ENCODE peak calls at places on chromosomes 5 and 9, in four cellular contexts. B is HAP-1, N is NCI-H1417 treated with DMSO at 0.1 percent for 48 hours, V is nucleus accumbens. Y is an unnamed sample.

GRCh38 chr5:5671823-5672222 is 249.3 kb downstream of the ICE1 start:
- DNase-seq in B (no peak), N (no peak), V (no peak), Y (no peak)

GRCh38 chr5:67305913-67306710 is 109.5 kb upstream of the CD180 start:
- DNase-seq in N (no peak), V (no peak), B (no peak), Y (no peak)

GRCh38 chr9:135221576-135221950 is 134.1 kb downstream of the OLFM1 start:
- DNase-seq in N (no peak), V (no peak), B (no peak), Y (no peak)

GRCh38 chr5:73693573-73694061 is 67.6 kb downstream of the ARHGEF28 start:
- DNase-seq in B (peak), N (no peak), V (no peak), Y (no peak)

GRCh38 chr5:20229286-20230005 is 241.4 kb upstream of the CDH18 start:
- DNase-seq in B (no peak), N (no peak), V (no peak), Y (no peak)

GRCh38 chr9:89445135-89445797 is 52.6 kb downstream of the SEMA4D start:
- DNase-seq in V (no peak), N (no peak), B (no peak), Y (no peak)

GRCh38 chr5:113612060-113612496 is 98.6 kb downstream of the YTHDC2 start:
- DNase-seq in B (peak), N (no peak), V (no peak), Y (no peak)

GRCh38 chr5:2441496-2442180 is 309.8 kb downstream of the IRX2 start:
- DNase-seq in B (no peak), N (no peak), V (no peak), Y (no peak)

GRCh38 chr9:37251452-37251851 is 131.1 kb downstream of the ZCCHC7 start:
- DNase-seq in N (no peak), V (no peak), B (peak), Y (no peak)

GRCh38 chr5:145697251-145698016 is 137.7 kb downstream of the PRELID2 start:
- DNase-seq in B (no peak), N (no peak), V (no peak), Y (no peak)

GRCh38 chr9:93890436-93890935 is 64.7 kb downstream of the BARX1 start:
- DNase-seq in V (no peak), B (no peak), N (no peak), Y (no peak)

GRCh38 chr5:157761690-157762611 is 18.4 kb downstream of the LSM11 start:
- DNase-seq in B (peak), V (no peak), N (no peak), Y (no peak)

GRCh38 chr5:166488560-166488959 is 1802.9 kb upstream of the WWC1 start:
- DNase-seq in N (no peak), B (no peak), V (no peak), Y (no peak)

GRCh38 chr5:89105836-89106235 is 222.9 kb upstream of the MEF2C start:
- DNase-seq in V (no peak), N (no peak), B (no peak), Y (no peak)

GRCh38 chr5:83653669-83654068 is 67.0 kb downstream of the HAPLN1 start:
- DNase-seq in N (no peak), B (no peak), V (no peak), Y (no peak)

GRCh38 chr5:59506285-59506877 is 387.1 kb downstream of the PDE4D start:
- DNase-seq in B (no peak), N (peak), V (no peak), Y (no peak)

GRCh38 chr5:172696171-172696849 is 55.2 kb downstream of the NEURL1B start:
- DNase-seq in B (no peak), V (no peak), N (no peak), Y (peak)

GRCh38 chr5:108726446-108727091 is 21.1 kb upstream of the FER start:
- DNase-seq in B (no peak), V (no peak), N (no peak), Y (no peak)

GRCh38 chr5:113122053-113122452 is 145.5 kb downstream of the DCP2 start:
- DNase-seq in B (no peak), N (no peak), V (no peak), Y (no peak)

GRCh38 chr5:2653991-2654390 is 97.5 kb downstream of the IRX2 start:
- DNase-seq in B (no peak), V (no peak), N (no peak), Y (no peak)

GRCh38 chr9:97510797-97511761 is 9.6 kb downstream of the TMOD1 start:
- DNase-seq in V (no peak), N (no peak), B (no peak), Y (peak)

GRCh38 chr9:99296375-99296951 is 74.4 kb downstream of the SEC61B start:
- DNase-seq in N (peak), V (no peak), B (no peak), Y (no peak)

GRCh38 chr5:128409401-128409800 is 128.6 kb downstream of the FBN2 start:
- DNase-seq in B (no peak), N (no peak), V (no peak), Y (no peak)

GRCh38 chr5:65955746-65956145 is 29.4 kb downstream of the ERBIN start:
- DNase-seq in B (no peak), N (no peak), V (no peak), Y (no peak)

GRCh38 chr9:130927995-130928900 is 10.8 kb downstream of the FIBCD1 start:
- DNase-seq in N (no peak), V (peak), B (no peak), Y (no peak)

GRCh38 chr5:1644810-1645571 is 121.2 kb upstream of the LPCAT1 start:
- DNase-seq in B (peak), V (peak), N (no peak), Y (peak)

GRCh38 chr5:179342577-179342976 is 2.7 kb downstream of the ADAMTS2 start:
- DNase-seq in B (no peak), V (no peak), N (no peak), Y (peak)

GRCh38 chr5:40797273-40798011 is 732 bp downstream of the PRKAA1 start:
- DNase-seq in B (peak), N (peak), V (peak), Y (peak)

GRCh38 chr9:81609782-81610738 is 79.3 kb downstream of the TLE1 start:
- DNase-seq in N (no peak), B (no peak), V (no peak), Y (no peak)

GRCh38 chr9:131997076-131997475 is 82.6 kb downstream of the MED27 start:
- DNase-seq in B (no peak), V (no peak), N (no peak), Y (no peak)